ENCODE peak calls at places on chromosomes 11 and 22, in eight cellular contexts. V is spleen; F is left ventricle myocardium inferior; D is effector CD8-positive, alpha-beta T cell; N is occipital lobe; O is pons; J is nucleus accumbens; K is T-helper 2 cell. Y is an unnamed sample.

GRCh38 chr11:28757725-28758515 is 649.7 kb downstream of the METTL15 start:
- DNase-seq in V (no peak), F (no peak), D (no peak), N (no peak), O (no peak), J (no peak), K (no peak), Y (no peak)

GRCh38 chr11:47415091-47415854 is 6.9 kb downstream of the SLC39A13 start:
- DNase-seq in V (no peak), F (no peak), D (no peak), N (no peak), O (no peak), J (no peak), K (no peak), Y (no peak)

GRCh38 chr11:121415861-121416260 is 36.3 kb upstream of the SORL1 start:
- DNase-seq in V (no peak), F (no peak), D (no peak), N (no peak), O (no peak), J (no peak), K (no peak), Y (no peak)

GRCh38 chr11:102115557-102115956 is 5.3 kb downstream of the YAP1 start:
- DNase-seq in V (no peak), F (no peak), D (no peak), N (no peak), O (no peak), J (no peak), K (no peak), Y (no peak)

GRCh38 chr11:116317212-116317611 is 455.6 kb downstream of the BUD13 start:
- DNase-seq in V (no peak), F (no peak), D (no peak), N (no peak), O (no peak), J (no peak), K (no peak), Y (no peak)

GRCh38 chr22:48496987-48497650 is 1330.6 kb downstream of the BRD1 start:
- DNase-seq in V (peak), F (peak), D (no peak), N (no peak), O (no peak), J (no peak), K (no peak), Y (no peak)

GRCh38 chr11:86374121-86374520 is 566 bp upstream of the CCDC81 start:
- DNase-seq in V (no peak), F (no peak), D (no peak), N (no peak), O (no peak), J (no peak), K (no peak), Y (no peak)

GRCh38 chr11:78030429-78031325 is 7.6 kb upstream of the KCTD14 start:
- DNase-seq in V (no peak), F (peak), D (no peak), N (peak), O (peak), J (peak), K (no peak), Y (no peak)

GRCh38 chr22:47296405-47297260 is 534.2 kb downstream of the TBC1D22A start:
- DNase-seq in V (no peak), F (no peak), D (no peak), N (no peak), O (no peak), J (no peak), K (no peak), Y (no peak)

GRCh38 chr11:1896895-1897294 is 5.2 kb upstream of the PRR33 start:
- DNase-seq in V (no peak), F (no peak), D (no peak), N (no peak), O (peak), J (no peak), K (no peak), Y (no peak)

GRCh38 chr11:130055637-130056036 is 14.1 kb upstream of the APLP2 start:
- DNase-seq in V (no peak), F (no peak), D (no peak), N (peak), O (no peak), J (no peak), K (no peak), Y (no peak)

GRCh38 chr11:61955416-61956135 is 5.4 kb downstream of the BEST1 start:
- DNase-seq in V (peak), F (no peak), D (no peak), N (no peak), O (no peak), J (no peak), K (no peak), Y (no peak)

GRCh38 chr22:44398791-44399190 is 86.0 kb upstream of the SHISAL1 start:
- DNase-seq in V (peak), F (peak), D (no peak), N (no peak), O (no peak), J (no peak), K (no peak), Y (peak)

GRCh38 chr22:37555029-37555428 is 5.3 kb upstream of the CDC42EP1 start:
- DNase-seq in V (no peak), F (no peak), D (no peak), N (no peak), O (no peak), J (no peak), K (no peak), Y (no peak)

GRCh38 chr22:29139965-29140782 is 65.5 kb upstream of the EMID1 start:
- DNase-seq in V (no peak), F (no peak), D (no peak), N (no peak), O (no peak), J (no peak), K (no peak), Y (no peak)

GRCh38 chr11:18696638-18697225 is 1.8 kb upstream of the TMEM86A start:
- DNase-seq in V (no peak), F (no peak), D (no peak), N (no peak), O (no peak), J (no peak), K (no peak), Y (no peak)

GRCh38 chr22:17576475-17576874 is 13.2 kb downstream of the SLC25A18 start:
- DNase-seq in V (no peak), F (no peak), D (no peak), N (peak), O (no peak), J (no peak), K (no peak), Y (no peak)

GRCh38 chr22:20644071-20644642 is 129.8 kb upstream of the SERPIND1 start:
- DNase-seq in V (no peak), F (no peak), D (no peak), N (no peak), O (no peak), J (no peak), K (no peak), Y (no peak)

GRCh38 chr22:29096736-29097669 is 24.2 kb downstream of the KREMEN1 start:
- DNase-seq in V (no peak), F (no peak), D (no peak), N (no peak), O (peak), J (no peak), K (no peak), Y (no peak)

GRCh38 chr22:33028191-33028700 is 29.9 kb downstream of the SYN3 start:
- DNase-seq in V (no peak), F (no peak), D (no peak), N (no peak), O (no peak), J (no peak), K (no peak), Y (no peak)

Y was measured in activated naive CD8-positive, alpha-beta T cell treated with anti-CD3 and anti-CD28 coated beads, Interleukin-2, amount 10 ng/mL, durations not matched to agents 7 days and 5 days.